ENCODE peak calls at places on chromosomes 5 and 9, in ten cellular contexts. J is neural progenitor cell, D is ovary, G is astrocyte, A is adrenal gland, T is WERI-Rb-1, Z is transverse colon, F is brain microvascular endothelial cell, B is GM23338, P is keratinocyte. O is an unnamed sample.

GRCh38 chr9:72674961-72675360 is 153.6 kb downstream of the TMC1 start:
- DNase-seq in Z (no peak), B (no peak), J (no peak), T (no peak), G (peak; percentile 25), D (no peak), F (no peak), A (no peak), P (no peak), O (peak; percentile 77)

GRCh38 chr5:93899026-93899600 is 157.7 kb upstream of the POU5F2 start:
- DNase-seq in B (peak; percentile 55), P (no peak), T (no peak), F (no peak), Z (no peak), A (no peak), G (no peak), D (no peak), J (peak; percentile 12), O (peak; percentile 31)

GRCh38 chr5:78727786-78728761 is 79.5 kb upstream of the LHFPL2 start:
- DNase-seq in Z (peak; percentile 50), B (no peak), A (no peak), T (no peak), D (no peak), F (no peak), G (no peak), P (no peak), J (no peak), O (no peak)

GRCh38 chr5:103217101-103217500 is 41.5 kb upstream of the MACIR start:
- DNase-seq in Z (no peak), T (no peak), A (no peak), B (no peak), J (no peak), G (no peak), D (no peak), F (no peak), P (no peak), O (no peak)

GRCh38 chr9:125807065-125807464 is 59.9 kb downstream of the PBX3 start:
- DNase-seq in A (no peak), B (no peak), Z (no peak), G (peak; percentile 45), D (no peak), F (peak; percentile 49), J (no peak), P (no peak), T (no peak), O (peak; percentile 26)

GRCh38 chr5:181191526-181192336 is 13.3 kb downstream of the TRIM7 start:
- DNase-seq in T (peak; percentile 85), B (peak; percentile 93), J (peak; percentile 97), Z (peak; percentile 97), D (peak; percentile 97), A (peak; percentile 91), P (peak; percentile 73), F (peak; percentile 91), G (peak; percentile 83), O (peak; percentile 84)

GRCh38 chr9:88574993-88575392 is 40.0 kb downstream of the NXNL2 start:
- DNase-seq in Z (no peak), A (no peak), J (no peak), G (peak; percentile 60), F (peak; percentile 16), D (no peak), B (no peak), P (no peak), T (no peak), O (no peak)

GRCh38 chr5:139764250-139764791 is 31.3 kb upstream of the PSD2 start:
- DNase-seq in P (no peak), F (no peak), D (no peak), B (peak; percentile 86), Z (no peak), A (no peak), G (no peak), T (no peak), J (peak; percentile 93), O (no peak)

GRCh38 chr5:79935992-79936643 is 54.9 kb downstream of the MTX3 start:
- DNase-seq in A (peak; percentile 71), Z (no peak), T (no peak), J (no peak), D (peak; percentile 56), G (no peak), B (no peak), P (no peak), F (no peak), O (peak; percentile 57)

GRCh38 chr9:88905506-88905905 is 85.8 kb upstream of the S1PR3 start:
- DNase-seq in B (no peak), G (peak; percentile 41), A (no peak), P (no peak), J (no peak), T (no peak), D (no peak), Z (no peak), F (no peak), O (no peak)

GRCh38 chr5:159735749-159736660 is 180.3 kb upstream of the ADRA1B start:
- DNase-seq in P (peak; percentile 15), Z (no peak), B (no peak), D (no peak), A (no peak), F (no peak), T (no peak), G (peak; percentile 29), J (no peak), O (peak; percentile 96)

GRCh38 chr5:60007724-60008123 is 114.2 kb upstream of the PDE4D start:
- DNase-seq in G (no peak), T (no peak), J (no peak), A (no peak), D (no peak), B (no peak), F (no peak), P (no peak), Z (no peak), O (no peak)

DNA sequence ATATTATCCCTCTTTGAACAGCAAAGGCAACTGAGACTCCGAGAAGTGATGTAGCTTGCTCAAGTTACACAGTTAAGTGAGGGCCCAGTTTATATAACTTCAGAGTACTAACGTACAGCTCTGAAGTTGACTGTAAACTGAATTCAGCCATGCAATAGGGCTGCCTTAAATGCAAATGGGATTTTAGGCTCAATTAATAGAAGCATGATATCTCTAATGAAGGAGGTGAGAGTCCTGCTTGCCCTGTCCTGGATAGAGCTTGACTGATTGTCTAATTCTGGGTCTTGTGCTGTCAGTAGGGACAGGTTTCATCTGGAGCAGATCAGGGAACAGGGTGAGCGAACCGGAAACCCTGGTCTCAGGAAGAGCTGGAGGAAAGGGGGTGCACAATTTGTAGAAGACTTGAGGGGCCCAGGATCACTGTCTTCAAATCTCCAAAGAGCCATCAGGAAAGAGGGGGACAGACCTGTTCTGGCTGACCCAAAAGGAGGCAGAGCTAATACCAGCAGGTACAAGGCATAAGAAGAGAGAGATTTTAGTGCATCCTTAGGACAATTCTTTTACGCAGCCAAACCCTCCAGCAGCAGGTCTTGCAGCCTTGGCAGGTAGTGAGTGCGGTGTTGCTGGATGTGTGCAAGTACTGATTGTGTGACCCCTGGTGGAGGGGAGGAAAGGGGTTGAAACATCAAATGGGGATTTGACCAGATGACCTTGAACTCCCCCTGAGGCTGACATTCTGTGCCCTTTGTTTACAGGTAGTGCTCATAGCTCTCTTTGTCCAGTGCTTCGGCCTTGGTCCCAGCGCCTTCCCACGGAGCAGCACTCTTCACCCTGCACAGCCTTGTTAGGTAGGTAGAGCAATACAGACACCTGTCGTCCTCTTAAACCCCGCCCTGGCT is 13.0 kb downstream of the GSN start:
- DNase-seq in B (no peak), D (no peak), G (no peak), F (no peak), Z (no peak), J (no peak), T (no peak), P (no peak), A (no peak), O (no peak)
- H3K27me3 ChIP-seq in B (peaks cover 71% of the 10 kb centered on the region), D (no peaks in the 10 kb centered on the region), G (no peaks in the 10 kb centered on the region), F (no peaks in the 10 kb centered on the region), Z (no peaks in the 10 kb centered on the region), J (peaks cover 59% of the 10 kb centered on the region), T (no peaks in the 10 kb centered on the region), P (no peaks in the 10 kb centered on the region), A (no peaks in the 10 kb centered on the region), O (no peaks in the 10 kb centered on the region)

GRCh38 chr9:135929656-135930445 is 22.5 kb upstream of the CAMSAP1 start:
- DNase-seq in A (no peak), J (no peak), T (no peak), Z (no peak), B (no peak), D (no peak), P (no peak), F (no peak), G (no peak), O (no peak)

GRCh38 chr9:135932656-135933055 is 25.3 kb upstream of the CAMSAP1 start:
- DNase-seq in B (no peak), A (no peak), F (no peak), G (no peak), P (no peak), Z (no peak), J (no peak), T (no peak), D (no peak), O (no peak)

GRCh38 chr9:135931349-135931820 is 24.0 kb upstream of the CAMSAP1 start:
- DNase-seq in J (no peak), Z (no peak), G (no peak), T (no peak), D (no peak), A (no peak), B (no peak), F (no peak), P (no peak), O (no peak)

GRCh38 chr9:135930446-135931345 is 23.4 kb upstream of the CAMSAP1 start:
- DNase-seq in D (no peak), F (no peak), A (no peak), G (no peak), Z (no peak), B (no peak), J (no peak), P (no peak), T (no peak), O (no peak)

GRCh38 chr9:135933114-135933513 is 25.8 kb upstream of the CAMSAP1 start:
- DNase-seq in A (no peak), P (no peak), D (no peak), Z (no peak), T (no peak), J (no peak), F (no peak), B (no peak), G (no peak), O (no peak)
- H3K36me3 ChIP-seq in A (no peaks in the 10 kb centered on the region), P (peaks cover 26% of the 10 kb centered on the region), D (no peaks in the 10 kb centered on the region), Z (no peaks in the 10 kb centered on the region), T (peaks cover 45% of the 10 kb centered on the region), J (no peaks in the 10 kb centered on the region), F (peaks cover 20% of the 10 kb centered on the region), B (peaks cover 27% of the 10 kb centered on the region), G (peaks cover 6% of the 10 kb centered on the region), O (peaks cover 18% of the 10 kb centered on the region)

DNA sequence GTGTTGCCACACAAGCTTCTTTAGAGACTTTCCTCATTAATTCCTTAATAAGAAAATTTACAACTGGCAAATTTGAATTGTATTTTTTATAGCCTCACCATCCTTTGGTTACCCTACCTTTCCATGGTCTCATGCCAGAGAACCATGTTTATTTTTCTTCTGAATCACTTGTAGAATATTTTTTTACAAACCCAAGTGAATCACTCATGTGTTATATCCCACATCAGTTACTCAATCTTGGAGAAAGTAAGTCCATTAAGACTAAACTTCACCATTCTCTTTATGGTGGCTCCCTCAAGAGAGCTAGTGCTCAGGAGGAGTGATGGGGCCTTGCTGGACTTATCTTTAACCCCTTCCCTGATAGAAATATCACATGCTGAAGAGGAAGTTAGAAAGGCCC is 128.9 kb downstream of the SUSD1 start:
- DNase-seq in F (no peak), P (no peak), J (no peak), G (peak; percentile 79), A (no peak), B (no peak), D (no peak), Z (no peak), T (no peak), O (peak; percentile 94)
- H3K4me3 ChIP-seq in F (no peak overlapping the region), P (no peak overlapping the region), J (no peak overlapping the region), G (no peak overlapping the region), A (no peak overlapping the region), B (no peak overlapping the region), D (no peak overlapping the region), Z (no peak overlapping the region), T (no peak overlapping the region), O (no peak overlapping the region)

GRCh38 chr9:21970800-21971620 is 23.2 kb downstream of the CDKN2A start:
- DNase-seq in D (no peak), P (no peak), B (peak; percentile 50), J (peak; percentile 55), G (no peak), A (no peak), F (no peak), Z (no peak), T (no peak), O (no peak)
- H3K27me3 ChIP-seq in D (no peaks in the 10 kb centered on the region), P (peaks cover 80% of the 10 kb centered on the region), B (peaks cover 100% of the 10 kb centered on the region), J (peaks cover 100% of the 10 kb centered on the region), G (peaks cover 72% of the 10 kb centered on the region), A (peaks cover 99% of the 10 kb centered on the region), F (no peaks in the 10 kb centered on the region), Z (peaks cover 100% of the 10 kb centered on the region), T (no peaks in the 10 kb centered on the region), O (peaks cover 45% of the 10 kb centered on the region)